ENCODE peak calls at places on chromosomes 16 and 17, in seven cellular contexts. One of them, this sample, is unnamed.

GRCh38 chr17:67413399-67413798 is 36.3 kb downstream of the PITPNC1 start:
- DNase-seq in fibroblast of pulmonary artery: no peak
- DNase-seq in left cardiac atrium: no peak
- DNase-seq in iris pigment epithelial cell: no peak
- DNase-seq in GF-D8: no peak
- DNase-seq in stimulated activated naive CD8-positive, alpha-beta T cell treated with anti-CD3 and anti-CD28 coated beads, Interleukin-15, amount 100 ng/mL, for 72 hours: no peak
- DNase-seq in GM12891: no peak
- DNase-seq in this sample: no peak

GRCh38 chr16:4373356-4373908 is 1.8 kb downstream of the VASN start:
- DNase-seq in fibroblast of pulmonary artery: no peak
- DNase-seq in left cardiac atrium: no peak
- DNase-seq in iris pigment epithelial cell: no peak
- DNase-seq in GF-D8: no peak
- DNase-seq in stimulated activated naive CD8-positive, alpha-beta T cell treated with anti-CD3 and anti-CD28 coated beads, Interleukin-15, amount 100 ng/mL, for 72 hours: no peak
- DNase-seq in GM12891: no peak
- DNase-seq in this sample: peak

GRCh38 chr16:50280932-50281331 is 14.6 kb downstream of the ADCY7 start:
- DNase-seq in fibroblast of pulmonary artery: no peak
- DNase-seq in left cardiac atrium: no peak
- DNase-seq in iris pigment epithelial cell: no peak
- DNase-seq in GF-D8: no peak
- DNase-seq in stimulated activated naive CD8-positive, alpha-beta T cell treated with anti-CD3 and anti-CD28 coated beads, Interleukin-15, amount 100 ng/mL, for 72 hours: no peak
- DNase-seq in GM12891: no peak
- DNase-seq in this sample: no peak

GRCh38 chr17:81288715-81289114 is 6.4 kb downstream of the SLC38A10 start:
- DNase-seq in fibroblast of pulmonary artery: no peak
- DNase-seq in left cardiac atrium: no peak
- DNase-seq in iris pigment epithelial cell: no peak
- DNase-seq in GF-D8: no peak
- DNase-seq in stimulated activated naive CD8-positive, alpha-beta T cell treated with anti-CD3 and anti-CD28 coated beads, Interleukin-15, amount 100 ng/mL, for 72 hours: no peak
- DNase-seq in GM12891: no peak
- DNase-seq in this sample: no peak

GRCh38 chr16:49441366-49441780 is 67.8 kb downstream of the C16orf78 start:
- DNase-seq in fibroblast of pulmonary artery: peak
- DNase-seq in left cardiac atrium: peak
- DNase-seq in iris pigment epithelial cell: no peak
- DNase-seq in GF-D8: no peak
- DNase-seq in stimulated activated naive CD8-positive, alpha-beta T cell treated with anti-CD3 and anti-CD28 coated beads, Interleukin-15, amount 100 ng/mL, for 72 hours: peak
- DNase-seq in GM12891: peak
- DNase-seq in this sample: no peak

GRCh38 chr17:82031303-82031884 is at the start of gene RAC3:
- DNase-seq in fibroblast of pulmonary artery: peak
- DNase-seq in left cardiac atrium: no peak
- DNase-seq in iris pigment epithelial cell: peak
- DNase-seq in GF-D8: no peak
- DNase-seq in stimulated activated naive CD8-positive, alpha-beta T cell treated with anti-CD3 and anti-CD28 coated beads, Interleukin-15, amount 100 ng/mL, for 72 hours: no peak
- DNase-seq in GM12891: peak
- DNase-seq in this sample: no peak

GRCh38 chr16:27332105-27332504 is 18.3 kb downstream of the IL4R start:
- DNase-seq in fibroblast of pulmonary artery: peak
- DNase-seq in left cardiac atrium: peak
- DNase-seq in iris pigment epithelial cell: no peak
- DNase-seq in GF-D8: no peak
- DNase-seq in stimulated activated naive CD8-positive, alpha-beta T cell treated with anti-CD3 and anti-CD28 coated beads, Interleukin-15, amount 100 ng/mL, for 72 hours: no peak
- DNase-seq in GM12891: no peak
- DNase-seq in this sample: no peak

GRCh38 chr16:11405331-11406176 is 60.3 kb downstream of the RMI2 start:
- DNase-seq in fibroblast of pulmonary artery: peak
- DNase-seq in left cardiac atrium: no peak
- DNase-seq in iris pigment epithelial cell: peak
- DNase-seq in GF-D8: no peak
- DNase-seq in stimulated activated naive CD8-positive, alpha-beta T cell treated with anti-CD3 and anti-CD28 coated beads, Interleukin-15, amount 100 ng/mL, for 72 hours: peak
- DNase-seq in GM12891: no peak
- DNase-seq in this sample: no peak

GRCh38 chr17:78682363-78682762 is 99.7 kb downstream of the CYTH1 start:
- DNase-seq in fibroblast of pulmonary artery: no peak
- DNase-seq in left cardiac atrium: no peak
- DNase-seq in iris pigment epithelial cell: no peak
- DNase-seq in GF-D8: no peak
- DNase-seq in stimulated activated naive CD8-positive, alpha-beta T cell treated with anti-CD3 and anti-CD28 coated beads, Interleukin-15, amount 100 ng/mL, for 72 hours: no peak
- DNase-seq in GM12891: no peak
- DNase-seq in this sample: no peak

GRCh38 chr16:65294708-65295107 is 172.8 kb upstream of the CDH11 start:
- DNase-seq in fibroblast of pulmonary artery: no peak
- DNase-seq in left cardiac atrium: no peak
- DNase-seq in iris pigment epithelial cell: no peak
- DNase-seq in GF-D8: no peak
- DNase-seq in stimulated activated naive CD8-positive, alpha-beta T cell treated with anti-CD3 and anti-CD28 coated beads, Interleukin-15, amount 100 ng/mL, for 72 hours: no peak
- DNase-seq in GM12891: no peak
- DNase-seq in this sample: no peak